ENCODE peak calls at places on chromosomes 11 and 22, in five cellular contexts. One of them, this sample, is unnamed.

GRCh38 chr11:39541945-39542351 is 1917.5 kb downstream of the LRRC4C start:
- DNase-seq in brain microvascular endothelial cell: no peak
- DNase-seq in Karpas-422: no peak
- DNase-seq in pancreas: peak
- DNase-seq in tibial artery: no peak
- DNase-seq in this sample: no peak

GRCh38 chr22:37212174-37212906 is at the start of gene SSTR3:
- DNase-seq in brain microvascular endothelial cell: no peak
- DNase-seq in Karpas-422: no peak
- DNase-seq in pancreas: peak
- DNase-seq in tibial artery: no peak
- DNase-seq in this sample: no peak

GRCh38 chr11:47259178-47259977 is 1.6 kb downstream of the NR1H3 start:
- DNase-seq in brain microvascular endothelial cell: no peak
- DNase-seq in Karpas-422: peak
- DNase-seq in pancreas: no peak
- DNase-seq in tibial artery: no peak
- DNase-seq in this sample: peak

GRCh38 chr11:88555018-88555828 is 217.7 kb upstream of the CTSC start:
- DNase-seq in brain microvascular endothelial cell: peak
- DNase-seq in Karpas-422: no peak
- DNase-seq in pancreas: no peak
- DNase-seq in tibial artery: peak
- DNase-seq in this sample: no peak

GRCh38 chr11:67254768-67255167 is 11.5 kb upstream of the GRK2 start:
- DNase-seq in brain microvascular endothelial cell: no peak
- DNase-seq in Karpas-422: no peak
- DNase-seq in pancreas: no peak
- DNase-seq in tibial artery: no peak
- DNase-seq in this sample: no peak

GRCh38 chr22:50601669-50602337 is 1.2 kb downstream of the MAPK8IP2 start:
- DNase-seq in brain microvascular endothelial cell: no peak
- DNase-seq in Karpas-422: no peak
- DNase-seq in pancreas: peak
- DNase-seq in tibial artery: no peak
- DNase-seq in this sample: no peak

GRCh38 chr11:110311783-110312578 is 15.6 kb upstream of the RDX start:
- DNase-seq in brain microvascular endothelial cell: peak
- DNase-seq in Karpas-422: no peak
- DNase-seq in pancreas: no peak
- DNase-seq in tibial artery: no peak
- DNase-seq in this sample: no peak

GRCh38 chr11:67432655-67433349 is 4.5 kb downstream of the RPS6KB2 start:
- DNase-seq in brain microvascular endothelial cell: no peak
- DNase-seq in Karpas-422: no peak
- DNase-seq in pancreas: no peak
- DNase-seq in tibial artery: no peak
- DNase-seq in this sample: no peak

GRCh38 chr22:47175151-47175760 is 412.8 kb downstream of the TBC1D22A start:
- DNase-seq in brain microvascular endothelial cell: no peak
- DNase-seq in Karpas-422: no peak
- DNase-seq in pancreas: no peak
- DNase-seq in tibial artery: peak
- DNase-seq in this sample: no peak

GRCh38 chr11:73141309-73142127 is 600 bp downstream of the FCHSD2 start:
- DNase-seq in brain microvascular endothelial cell: peak
- DNase-seq in Karpas-422: peak
- DNase-seq in pancreas: peak
- DNase-seq in tibial artery: peak
- DNase-seq in this sample: peak

GRCh38 chr22:20494978-20495860 is at the start of gene KLHL22:
- DNase-seq in brain microvascular endothelial cell: no peak
- DNase-seq in Karpas-422: peak
- DNase-seq in pancreas: peak
- DNase-seq in tibial artery: peak
- DNase-seq in this sample: peak

GRCh38 chr11:2881974-2882362 is 3.6 kb downstream of the CDKN1C start:
- DNase-seq in brain microvascular endothelial cell: no peak
- DNase-seq in Karpas-422: no peak
- DNase-seq in pancreas: no peak
- DNase-seq in tibial artery: no peak
- DNase-seq in this sample: no peak

GRCh38 chr11:73907191-73907590 is 30.4 kb downstream of the PAAF1 start:
- DNase-seq in brain microvascular endothelial cell: peak
- DNase-seq in Karpas-422: no peak
- DNase-seq in pancreas: no peak
- DNase-seq in tibial artery: no peak
- DNase-seq in this sample: no peak

GRCh38 chr22:27581688-27582087 is 219.9 kb downstream of the MN1 start:
- DNase-seq in brain microvascular endothelial cell: no peak
- DNase-seq in Karpas-422: no peak
- DNase-seq in pancreas: no peak
- DNase-seq in tibial artery: peak
- DNase-seq in this sample: no peak

GRCh38 chr11:47326198-47326597 is 26.3 kb downstream of the MYBPC3 start:
- DNase-seq in brain microvascular endothelial cell: no peak
- DNase-seq in Karpas-422: no peak
- DNase-seq in pancreas: no peak
- DNase-seq in tibial artery: no peak
- DNase-seq in this sample: no peak

GRCh38 chr22:19522190-19522880 is 1.9 kb downstream of the CLDN5 start:
- DNase-seq in brain microvascular endothelial cell: no peak
- DNase-seq in Karpas-422: no peak
- DNase-seq in pancreas: no peak
- DNase-seq in tibial artery: no peak
- DNase-seq in this sample: no peak

GRCh38 chr11:13343931-13344717 is 66.5 kb downstream of the BMAL1 start:
- DNase-seq in brain microvascular endothelial cell: peak
- DNase-seq in Karpas-422: peak
- DNase-seq in pancreas: peak
- DNase-seq in tibial artery: peak
- DNase-seq in this sample: peak

GRCh38 chr11:70471254-70471653 is 72.9 kb downstream of the CTTN start:
- DNase-seq in brain microvascular endothelial cell: peak
- DNase-seq in Karpas-422: peak
- DNase-seq in pancreas: no peak
- DNase-seq in tibial artery: no peak
- DNase-seq in this sample: peak

GRCh38 chr11:69479591-69480271 is 1.7 kb upstream of the LINC01488 start:
- DNase-seq in brain microvascular endothelial cell: no peak
- DNase-seq in Karpas-422: no peak
- DNase-seq in pancreas: no peak
- DNase-seq in tibial artery: peak
- DNase-seq in this sample: no peak

GRCh38 chr11:877565-877964 is 33.0 kb downstream of the CHID1 start:
- DNase-seq in brain microvascular endothelial cell: no peak
- DNase-seq in Karpas-422: peak
- DNase-seq in pancreas: no peak
- DNase-seq in tibial artery: no peak
- DNase-seq in this sample: peak

GRCh38 chr11:69700278-69701140 is 3.3 kb downstream of the FGF19 start:
- DNase-seq in brain microvascular endothelial cell: peak
- DNase-seq in Karpas-422: no peak
- DNase-seq in pancreas: peak
- DNase-seq in tibial artery: no peak
- DNase-seq in this sample: no peak

GRCh38 chr11:8442301-8442700 is 151.7 kb downstream of the STK33 start:
- DNase-seq in brain microvascular endothelial cell: peak
- DNase-seq in Karpas-422: no peak
- DNase-seq in pancreas: no peak
- DNase-seq in tibial artery: no peak
- DNase-seq in this sample: no peak

GRCh38 chr22:46323126-46323525 is 12.4 kb upstream of the TRMU start:
- DNase-seq in brain microvascular endothelial cell: no peak
- DNase-seq in Karpas-422: no peak
- DNase-seq in pancreas: no peak
- DNase-seq in tibial artery: no peak
- DNase-seq in this sample: no peak

GRCh38 chr11:46489668-46490560 is 98.3 kb upstream of the CHRM4 start:
- DNase-seq in brain microvascular endothelial cell: peak
- DNase-seq in Karpas-422: peak
- DNase-seq in pancreas: no peak
- DNase-seq in tibial artery: no peak
- DNase-seq in this sample: peak

GRCh38 chr11:26324270-26324669 is 7.7 kb upstream of the ANO3 start:
- DNase-seq in brain microvascular endothelial cell: no peak
- DNase-seq in Karpas-422: no peak
- DNase-seq in pancreas: no peak
- DNase-seq in tibial artery: no peak
- DNase-seq in this sample: no peak

GRCh38 chr11:70501933-70502540 is 103.7 kb downstream of the CTTN start:
- DNase-seq in brain microvascular endothelial cell: no peak
- DNase-seq in Karpas-422: no peak
- DNase-seq in pancreas: no peak
- DNase-seq in tibial artery: no peak
- DNase-seq in this sample: no peak

GRCh38 chr11:12064954-12065280 is 45.5 kb upstream of the MICAL2 start:
- DNase-seq in brain microvascular endothelial cell: no peak
- DNase-seq in Karpas-422: no peak
- DNase-seq in pancreas: no peak
- DNase-seq in tibial artery: no peak
- DNase-seq in this sample: no peak

GRCh38 chr11:12064136-12064953 is 46.0 kb upstream of the MICAL2 start:
- DNase-seq in brain microvascular endothelial cell: no peak
- DNase-seq in Karpas-422: no peak
- DNase-seq in pancreas: no peak
- DNase-seq in tibial artery: no peak
- DNase-seq in this sample: no peak

GRCh38 chr11:12066056-12066798 is 44.2 kb upstream of the MICAL2 start:
- DNase-seq in brain microvascular endothelial cell: peak
- DNase-seq in Karpas-422: no peak
- DNase-seq in pancreas: no peak
- DNase-seq in tibial artery: no peak
- DNase-seq in this sample: no peak

GRCh38 chr11:12069053-12069676 is 41.2 kb upstream of the MICAL2 start:
- DNase-seq in brain microvascular endothelial cell: no peak
- DNase-seq in Karpas-422: no peak
- DNase-seq in pancreas: no peak
- DNase-seq in tibial artery: no peak
- DNase-seq in this sample: no peak

DNA sequence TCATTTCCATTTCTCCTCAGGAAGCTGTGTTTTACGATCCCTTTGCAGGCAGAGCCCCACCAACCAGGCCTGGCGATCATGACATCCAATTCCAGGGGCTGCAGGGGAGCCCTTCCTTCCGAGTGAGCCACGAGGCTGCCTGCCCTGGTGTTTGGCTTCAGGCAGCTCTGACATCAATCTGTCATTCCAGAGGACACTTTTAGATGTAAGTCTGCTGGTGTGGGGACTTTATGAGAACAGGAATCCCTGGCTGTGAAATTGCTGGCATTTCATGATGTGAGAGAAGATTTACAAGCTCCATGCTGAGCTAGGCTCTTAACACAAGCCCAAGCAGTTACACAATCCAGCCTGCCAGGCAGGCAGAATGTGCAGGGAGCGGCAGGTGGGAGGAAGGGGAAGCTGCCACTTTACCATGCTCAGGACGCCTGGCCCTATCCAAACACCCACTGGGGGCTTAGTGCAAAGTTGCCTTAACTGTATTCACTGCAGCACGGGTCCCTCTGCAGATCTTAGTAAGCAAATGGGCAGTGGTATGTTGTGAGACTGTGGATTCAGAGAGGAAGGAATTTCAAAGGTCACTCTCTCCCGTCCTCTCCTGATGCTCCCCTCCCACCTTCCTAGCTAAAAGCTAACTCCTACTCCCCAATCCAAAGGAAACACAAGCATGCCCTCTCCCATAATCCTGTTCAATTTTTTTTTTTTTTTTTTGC is 43.4 kb upstream of the MICAL2 start:
- DNase-seq in brain microvascular endothelial cell: no peak
- DNase-seq in Karpas-422: no peak
- DNase-seq in pancreas: no peak
- DNase-seq in tibial artery: peak
- DNase-seq in this sample: no peak
- H3K27ac ChIP-seq in brain microvascular endothelial cell: peak
- H3K27ac ChIP-seq in Karpas-422: no peak
- H3K27ac ChIP-seq in pancreas: no peak
- H3K27ac ChIP-seq in tibial artery: peak
- H3K27ac ChIP-seq in this sample: no peak

GRCh38 chr11:119580751-119581150 is 148.2 kb downstream of the NECTIN1 start:
- DNase-seq in brain microvascular endothelial cell: no peak
- DNase-seq in Karpas-422: no peak
- DNase-seq in pancreas: no peak
- DNase-seq in tibial artery: no peak
- DNase-seq in this sample: no peak
- H3K4me3 ChIP-seq in brain microvascular endothelial cell: no peak
- H3K4me3 ChIP-seq in Karpas-422: no peak
- H3K4me3 ChIP-seq in pancreas: no peak
- H3K4me3 ChIP-seq in tibial artery: no peak
- H3K4me3 ChIP-seq in this sample: no peak

GRCh38 chr11:12221136-12221535 is 110.7 kb downstream of the MICAL2 start:
- DNase-seq in brain microvascular endothelial cell: no peak
- DNase-seq in Karpas-422: no peak
- DNase-seq in pancreas: no peak
- DNase-seq in tibial artery: no peak
- DNase-seq in this sample: no peak
- H3K27ac ChIP-seq in brain microvascular endothelial cell: no peak
- H3K27ac ChIP-seq in Karpas-422: no peak
- H3K27ac ChIP-seq in pancreas: no peak
- H3K27ac ChIP-seq in tibial artery: peak
- H3K27ac ChIP-seq in this sample: no peak

DNA sequence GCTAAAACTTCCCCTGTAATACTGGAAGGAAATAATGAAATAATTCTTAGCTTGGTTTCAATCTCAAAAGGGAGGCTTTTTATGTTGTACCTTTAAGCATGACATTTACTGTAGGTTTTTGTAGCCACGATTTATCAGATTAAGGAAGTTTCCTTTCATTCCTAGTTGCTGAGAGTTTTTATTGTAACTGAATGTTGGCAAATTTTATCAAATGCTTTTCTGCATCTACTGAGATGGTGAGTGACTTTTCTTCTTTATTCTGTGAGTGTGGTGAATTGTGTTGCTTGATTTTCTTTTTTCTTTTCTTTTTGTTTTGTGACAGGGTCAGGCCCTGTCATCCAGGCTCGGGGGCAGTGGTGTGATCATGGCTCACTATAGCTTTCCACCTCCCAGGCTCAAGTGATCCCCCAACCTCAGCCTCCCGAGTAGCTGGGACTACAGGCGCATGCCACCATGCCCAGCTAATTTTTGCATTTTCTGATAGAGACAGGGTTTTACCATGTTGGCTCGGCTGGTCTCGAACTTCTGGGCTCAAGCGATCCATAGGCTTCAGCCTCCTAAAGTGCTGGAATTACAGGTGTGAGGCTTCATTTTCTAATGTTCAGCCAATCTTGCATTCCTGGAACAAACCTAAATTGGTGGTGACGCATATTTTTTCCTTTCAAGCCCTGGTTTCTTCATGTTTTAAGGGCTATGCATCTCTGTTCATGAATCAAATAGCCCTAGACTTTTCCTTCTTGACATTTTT is 26.2 kb downstream of the SUSD2 start:
- DNase-seq in brain microvascular endothelial cell: no peak
- DNase-seq in Karpas-422: no peak
- DNase-seq in pancreas: no peak
- DNase-seq in tibial artery: no peak
- DNase-seq in this sample: no peak
- H3K4me3 ChIP-seq in brain microvascular endothelial cell: no peak
- H3K4me3 ChIP-seq in Karpas-422: no peak
- H3K4me3 ChIP-seq in pancreas: no peak
- H3K4me3 ChIP-seq in tibial artery: no peak
- H3K4me3 ChIP-seq in this sample: no peak

GRCh38 chr11:63683133-63683991 is 2.1 kb downstream of the RTN3 start:
- DNase-seq in brain microvascular endothelial cell: no peak
- DNase-seq in Karpas-422: peak
- DNase-seq in pancreas: no peak
- DNase-seq in tibial artery: no peak
- DNase-seq in this sample: no peak
- H3K27ac ChIP-seq in brain microvascular endothelial cell: no peak
- H3K27ac ChIP-seq in Karpas-422: peak
- H3K27ac ChIP-seq in pancreas: peak
- H3K27ac ChIP-seq in tibial artery: peak
- H3K27ac ChIP-seq in this sample: peak